ENCODE peak calls at places on chromosomes 6 and 20, in five cellular contexts. H is PC-3, S is H9, X is IMR-90, U is GM23248. F is an unnamed sample.

GRCh38 chr6:100464910-100465700 is at the start of gene SIM1:
- DNase-seq in H (no peak), S (peak; percentile 95), X (peak; percentile 59), U (peak; percentile 94), F (no peak)

GRCh38 chr6:27839303-27840081 is 72.7 kb downstream of the OR2B2 start:
- DNase-seq in H (peak; percentile 88), S (no peak), X (peak; percentile 90), U (peak; percentile 91), F (no peak)

GRCh38 chr6:28914941-28915340 is 8.8 kb downstream of the TRIM27 start:
- DNase-seq in H (no peak), S (no peak), X (peak; percentile 24), U (no peak), F (no peak)

GRCh38 chr20:50267866-50268219 is 77.2 kb downstream of the CEBPB start:
- DNase-seq in H (no peak), S (no peak), X (no peak), U (no peak), F (no peak)

GRCh38 chr20:44050327-44050726 is 135.7 kb downstream of the TOX2 start:
- DNase-seq in H (no peak), S (no peak), X (no peak), U (no peak), F (no peak)

GRCh38 chr6:148453906-148454305 is 111.3 kb downstream of the SASH1 start:
- DNase-seq in H (no peak), S (no peak), X (no peak), U (no peak), F (no peak)

GRCh38 chr6:33735201-33735600 is 11.5 kb downstream of the IP6K3 start:
- DNase-seq in H (no peak), S (no peak), X (no peak), U (no peak), F (no peak)

GRCh38 chr20:19435820-19436219 is 223.4 kb downstream of the SLC24A3 start:
- DNase-seq in H (no peak), S (no peak), X (no peak), U (no peak), F (no peak)

GRCh38 chr6:17064975-17065374 is 36.9 kb upstream of the STMND1 start:
- DNase-seq in H (peak; percentile 7), S (no peak), X (no peak), U (no peak), F (no peak)

GRCh38 chr20:62922451-62922921 is 3.8 kb downstream of the DIDO1 start:
- DNase-seq in H (no peak), S (no peak), X (no peak), U (peak; percentile 19), F (no peak)
- H3K9ac ChIP-seq in H (no peak overlapping the region), S (no peak overlapping the region), X (no peak overlapping the region), U (peak overlapping the region; percentile 99), F (no peak overlapping the region)

DNA sequence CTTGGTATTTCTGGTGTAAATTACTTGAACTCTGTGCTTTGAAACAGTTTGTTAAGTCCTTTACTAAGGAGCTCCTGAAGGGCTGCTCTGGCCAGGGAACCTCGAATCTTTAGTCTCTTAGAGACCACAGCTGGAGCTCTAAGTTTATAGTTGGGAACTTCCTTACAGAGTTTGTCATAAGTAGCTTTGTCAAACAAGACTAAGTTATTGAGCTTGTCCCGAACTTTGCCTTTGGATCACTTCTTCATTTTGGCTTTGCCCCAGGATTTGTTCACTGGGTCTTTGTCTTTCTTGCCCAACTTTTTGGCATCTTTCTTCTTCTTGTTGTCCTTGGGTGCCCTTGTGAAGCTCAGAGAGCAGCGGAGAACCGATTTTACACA is 64.8 kb downstream of the FAM50B start:
- DNase-seq in H (peak; percentile 66), S (no peak), X (peak; percentile 30), U (peak; percentile 12), F (no peak)
- H3K27ac ChIP-seq in H (peak overlapping the region; percentile 95), S (no peak overlapping the region), X (no peak overlapping the region), U (peak overlapping the region; percentile 83), F (no peak overlapping the region)

DNA sequence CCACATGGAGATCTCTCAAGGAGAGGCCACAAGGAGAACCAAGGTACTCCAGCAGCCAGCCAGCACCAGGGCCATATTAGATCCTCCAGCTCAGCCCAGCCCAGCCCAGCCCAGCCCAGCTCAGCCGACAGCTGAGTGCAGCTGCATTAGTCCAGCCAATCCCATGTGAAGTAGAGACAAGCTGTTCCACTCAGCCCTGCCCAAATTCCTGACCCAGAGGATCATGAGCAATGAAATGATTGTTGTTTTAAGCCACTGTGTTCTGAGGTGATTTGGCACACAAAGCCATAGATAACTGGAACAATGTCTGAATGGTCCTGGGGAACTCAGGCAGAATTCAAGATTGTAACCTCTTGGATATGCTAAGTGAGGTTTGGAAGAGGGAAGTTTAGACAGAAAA is 59.5 kb upstream of the BMP2 start:
- DNase-seq in H (peak; percentile 76), S (no peak), X (peak; percentile 84), U (peak; percentile 60), F (peak; percentile 42)
- H3K9ac ChIP-seq in H (peak overlapping the region; percentile 66), S (no peak overlapping the region), X (no peak overlapping the region), U (no peak overlapping the region), F (no peak overlapping the region)

GRCh38 chr6:6747371-6747770 is 158.9 kb downstream of the LY86 start:
- DNase-seq in H (no peak), S (no peak), X (no peak), U (no peak), F (no peak)

GRCh38 chr6:6746334-6746969 is 157.9 kb downstream of the LY86 start:
- DNase-seq in H (no peak), S (no peak), X (peak; percentile 67), U (no peak), F (no peak)

GRCh38 chr6:6749791-6750434 is 161.4 kb downstream of the LY86 start:
- DNase-seq in H (peak; percentile 90), S (peak; percentile 59), X (peak; percentile 97), U (peak; percentile 95), F (no peak)

GRCh38 chr6:6746970-6747338 is 158.4 kb downstream of the LY86 start:
- DNase-seq in H (no peak), S (no peak), X (no peak), U (no peak), F (no peak)

GRCh38 chr6:6748001-6748400 is 159.5 kb downstream of the LY86 start:
- DNase-seq in H (no peak), S (no peak), X (no peak), U (no peak), F (no peak)
- H3K27ac ChIP-seq in H (no peak overlapping the region), S (no peak overlapping the region), X (no peak overlapping the region), U (no peak overlapping the region), F (no peak overlapping the region)

DNA sequence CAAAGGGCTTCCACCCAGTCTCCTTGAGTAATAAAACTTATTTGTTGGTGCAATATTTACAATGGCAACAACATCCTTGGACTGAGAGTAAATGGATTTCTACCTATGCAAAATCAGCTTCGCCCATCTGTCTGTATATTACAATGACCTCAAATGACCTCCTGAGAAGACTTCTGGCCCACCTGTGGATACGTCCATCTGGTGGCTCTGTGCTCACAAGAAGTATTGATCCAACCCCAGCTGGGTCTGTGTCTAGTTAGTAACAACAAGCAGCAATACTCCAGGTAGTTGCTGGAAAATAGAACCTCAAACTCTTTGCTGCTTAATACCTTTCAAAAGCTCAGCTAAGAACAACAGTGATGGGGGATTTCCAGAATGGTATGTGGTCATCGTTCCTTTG is 34.7 kb upstream of the GSTA4 start:
- DNase-seq in H (no peak), S (no peak), X (no peak), U (no peak), F (no peak)
- H3K9ac ChIP-seq in H (no peak overlapping the region), S (no peak overlapping the region), X (no peak overlapping the region), U (no peak overlapping the region), F (no peak overlapping the region)

F was measured in keratinocyte.